ENCODE peak calls at places on chromosomes 11 and 22, in ten cellular contexts. R, W, A, Y, G, U, I, D, M and F are unnamed samples.
A peak's percentile ranks its signal among the peaks of the same experiment; 100 is the strongest.

GRCh38 chr11:73322111-73322985 is 14.3 kb downstream of the ARHGEF17 start:
- DNase-seq in M (peak; percentile 39), Y (no peak), A (no peak), D (peak; percentile 64), I (no peak), W (no peak), R (no peak), U (no peak), G (no peak), F (peak; percentile 27)

GRCh38 chr11:130449996-130450419 is 1.6 kb downstream of the ADAMTS15 start:
- DNase-seq in U (no peak), M (no peak), Y (no peak), D (peak; percentile 86), W (peak; percentile 41), I (peak; percentile 94), A (no peak), R (no peak), G (no peak), F (no peak)

GRCh38 chr11:113562981-113563461 is 87.8 kb upstream of the DRD2 start:
- DNase-seq in Y (no peak), M (no peak), I (no peak), D (no peak), W (no peak), A (no peak), G (no peak), R (peak; percentile 12), U (no peak), F (no peak)

GRCh38 chr11:18064035-18064434 is 18.0 kb upstream of the TPH1 start:
- DNase-seq in R (no peak), D (no peak), G (no peak), U (no peak), I (no peak), A (no peak), Y (no peak), W (peak; percentile 74), M (peak; percentile 97), F (peak; percentile 32)

GRCh38 chr22:24028533-24028932 is 17.4 kb downstream of the CABIN1 start:
- DNase-seq in Y (no peak), R (no peak), A (no peak), I (no peak), W (no peak), G (no peak), D (no peak), M (peak; percentile 11), U (no peak), F (no peak)

GRCh38 chr11:125593113-125593761 is 585 bp downstream of the STT3A start:
- DNase-seq in W (no peak), D (peak; percentile 60), M (peak; percentile 82), U (no peak), R (no peak), Y (no peak), A (no peak), G (peak; percentile 39), I (no peak), F (no peak)

GRCh38 chr11:16669799-16670415 is 68.5 kb upstream of the C11orf58 start:
- DNase-seq in D (peak; percentile 85), U (no peak), G (no peak), R (no peak), W (no peak), A (no peak), M (no peak), I (peak; percentile 77), Y (peak; percentile 35), F (no peak)

GRCh38 chr11:11567862-11568650 is 53.7 kb downstream of the GALNT18 start:
- DNase-seq in I (no peak), A (no peak), R (no peak), G (no peak), Y (no peak), U (no peak), W (no peak), D (peak; percentile 54), M (peak; percentile 27), F (peak; percentile 88)

GRCh38 chr22:19942886-19943664 is 1.5 kb upstream of the TXNRD2 start:
- DNase-seq in Y (peak; percentile 75), R (no peak), D (peak; percentile 92), M (peak; percentile 30), W (peak; percentile 55), A (no peak), G (no peak), U (no peak), I (peak; percentile 26), F (peak; percentile 40)

GRCh38 chr11:68436985-68437926 is 23.3 kb upstream of the PPP6R3 start:
- DNase-seq in W (no peak), G (no peak), D (peak; percentile 76), A (no peak), Y (peak; percentile 38), I (no peak), M (peak; percentile 27), U (no peak), R (no peak), F (no peak)

GRCh38 chr11:10818594-10818993 is 9.9 kb upstream of the EIF4G2 start:
- DNase-seq in M (no peak), D (peak; percentile 82), I (no peak), A (no peak), U (no peak), G (no peak), W (no peak), Y (peak; percentile 48), R (no peak), F (no peak)

GRCh38 chr11:86699036-86699791 is 26.8 kb upstream of the ME3 start:
- DNase-seq in Y (no peak), R (no peak), U (no peak), G (no peak), W (no peak), I (no peak), D (peak; percentile 23), A (no peak), M (no peak), F (no peak)

GRCh38 chr11:27699926-27700350 is 317 bp downstream of the BDNF start:
- DNase-seq in W (peak; percentile 9), A (no peak), R (no peak), G (no peak), M (no peak), U (no peak), Y (no peak), D (no peak), I (no peak), F (no peak)

GRCh38 chr11:134074346-134074745 is 5.5 kb downstream of the JAM3 start:
- DNase-seq in U (no peak), W (no peak), A (no peak), D (peak; percentile 57), M (no peak), R (no peak), G (no peak), I (no peak), Y (no peak), F (no peak)

GRCh38 chr22:19525666-19526065 is 1.5 kb upstream of the CLDN5 start:
- DNase-seq in A (no peak), W (no peak), G (no peak), I (no peak), M (no peak), D (no peak), Y (no peak), U (no peak), R (no peak), F (no peak)

GRCh38 chr11:34667810-34668582 is 47.1 kb downstream of the EHF start:
- DNase-seq in Y (no peak), A (no peak), D (no peak), U (no peak), G (no peak), W (peak; percentile 20), M (peak; percentile 90), I (no peak), R (no peak), F (no peak)

GRCh38 chr11:87290304-87290922 is 252.7 kb downstream of the TMEM135 start:
- DNase-seq in I (no peak), W (no peak), U (no peak), R (peak; percentile 46), D (peak; percentile 45), A (no peak), G (peak; percentile 58), Y (no peak), M (peak; percentile 83), F (peak; percentile 79)

GRCh38 chr11:107859459-107860239 is 1.1 kb upstream of the SLC35F2 start:
- DNase-seq in W (peak; percentile 42), M (peak; percentile 86), I (peak; percentile 50), R (peak; percentile 7), D (no peak), Y (no peak), A (peak; percentile 13), G (peak; percentile 51), U (peak; percentile 2), F (peak; percentile 37)

GRCh38 chr22:27329966-27330645 is 471.4 kb downstream of the MN1 start:
- DNase-seq in I (peak; percentile 12), M (no peak), W (peak; percentile 19), Y (no peak), G (no peak), U (no peak), D (no peak), A (no peak), R (no peak), F (no peak)

GRCh38 chr11:108645956-108646355 is 18.9 kb upstream of the DDX10 start:
- DNase-seq in D (no peak), I (no peak), A (no peak), W (no peak), M (no peak), R (no peak), U (no peak), Y (no peak), G (no peak), F (no peak)

GRCh38 chr22:30609260-30610185 is 2.5 kb downstream of the TCN2 start:
- DNase-seq in G (peak; percentile 93), I (no peak), A (no peak), U (no peak), Y (no peak), D (peak; percentile 78), R (no peak), M (no peak), W (peak; percentile 34), F (no peak)

GRCh38 chr11:119093951-119094815 is 7.5 kb downstream of the DPAGT1 start:
- DNase-seq in G (no peak), U (no peak), D (peak; percentile 50), M (peak; percentile 64), A (no peak), R (peak; percentile 44), Y (no peak), I (no peak), W (peak; percentile 49), F (no peak)

GRCh38 chr22:41343300-41343699 is 38.4 kb upstream of the TEF start:
- DNase-seq in R (no peak), W (no peak), D (no peak), U (no peak), Y (no peak), G (no peak), M (no peak), A (no peak), I (no peak), F (no peak)

GRCh38 chr11:120835601-120836228 is 188.2 kb upstream of the TBCEL start:
- DNase-seq in R (no peak), I (no peak), M (no peak), D (peak; percentile 38), Y (no peak), U (no peak), A (no peak), G (peak; percentile 13), W (no peak), F (no peak)

GRCh38 chr11:131894615-131895544 is 524.5 kb downstream of the NTM start:
- DNase-seq in R (no peak), I (no peak), U (no peak), D (no peak), M (peak; percentile 93), A (no peak), W (no peak), Y (no peak), G (no peak), F (no peak)

GRCh38 chr11:88179141-88179540 is 3.9 kb upstream of the RAB38 start:
- DNase-seq in W (no peak), R (no peak), M (peak; percentile 94), I (no peak), A (no peak), Y (peak; percentile 15), G (no peak), D (peak; percentile 85), U (no peak), F (no peak)

GRCh38 chr11:126354631-126355323 is 709 bp upstream of the ST3GAL4 start:
- DNase-seq in A (no peak), G (no peak), U (no peak), D (no peak), R (no peak), Y (no peak), M (peak; percentile 26), I (no peak), W (no peak), F (no peak)

GRCh38 chr11:131511794-131512193 is 141.4 kb downstream of the NTM start:
- DNase-seq in D (no peak), R (no peak), Y (no peak), M (peak; percentile 58), I (peak; percentile 72), W (peak; percentile 50), G (peak; percentile 79), A (no peak), U (no peak), F (no peak)